ENCODE peak calls at places on chromosomes 11 and 22, in six cellular contexts. O is BJ, P is dorsolateral prefrontal cortex, Z is astrocyte, T is astrocyte of the spinal cord, G is K562. V is an unnamed sample.

GRCh38 chr22:49881856-49882255 is 28.2 kb downstream of the ZBED4 start:
- DNase-seq in Z (no peak), O (no peak), P (no peak), G (no peak), T (no peak), V (peak; percentile 54)

GRCh38 chr11:59158206-59159068 is 13.5 kb upstream of the DTX4 start:
- DNase-seq in T (peak; percentile 77), O (no peak), Z (peak; percentile 39), P (no peak), G (peak; percentile 63), V (peak; percentile 86)

GRCh38 chr22:17119481-17120202 is 1.5 kb downstream of the TMEM121B start:
- DNase-seq in T (no peak), Z (no peak), G (no peak), O (no peak), P (no peak), V (peak; percentile 35)

GRCh38 chr22:27347951-27348350 is 453.6 kb downstream of the MN1 start:
- DNase-seq in Z (peak; percentile 75), O (no peak), G (no peak), T (peak; percentile 24), P (no peak), V (no peak)

GRCh38 chr11:57379732-57380131 is 1.2 kb downstream of the PRG3 start:
- DNase-seq in P (no peak), T (peak; percentile 37), G (peak; percentile 59), O (no peak), Z (peak; percentile 14), V (no peak)

GRCh38 chr22:40747361-40747760 is 68.1 kb downstream of the MCHR1 start:
- DNase-seq in Z (no peak), G (no peak), T (no peak), P (no peak), O (no peak), V (no peak)

GRCh38 chr11:115581871-115582639 is 77.8 kb upstream of the CADM1 start:
- DNase-seq in G (no peak), Z (peak; percentile 18), O (no peak), P (no peak), T (peak; percentile 6), V (no peak)

GRCh38 chr11:121157756-121158155 is 56.7 kb downstream of the TECTA start:
- DNase-seq in G (no peak), O (no peak), Z (no peak), T (no peak), P (no peak), V (no peak)

GRCh38 chr11:73072935-73073481 is 69.1 kb downstream of the FCHSD2 start:
- DNase-seq in T (peak; percentile 31), O (peak; percentile 4), Z (no peak), P (no peak), G (no peak), V (peak; percentile 77)

GRCh38 chr11:60563553-60564235 is 48.5 kb downstream of the MS4A13 start:
- DNase-seq in O (no peak), T (no peak), Z (no peak), P (no peak), G (no peak), V (peak; percentile 69)

GRCh38 chr11:130847517-130847916 is 68.8 kb downstream of the SNX19 start:
- DNase-seq in G (no peak), Z (peak; percentile 95), P (no peak), T (peak; percentile 83), O (no peak), V (no peak)

GRCh38 chr11:105211806-105212531 is 72.4 kb upstream of the CARD18 start:
- DNase-seq in T (peak; percentile 82), O (no peak), G (no peak), P (no peak), Z (peak; percentile 56), V (no peak)

GRCh38 chr11:27216268-27217149 is 146.5 kb downstream of the CCDC34 start:
- DNase-seq in T (peak; percentile 54), O (no peak), G (no peak), Z (peak; percentile 87), P (no peak), V (no peak)

GRCh38 chr11:86014221-86014620 is 54.7 kb downstream of the PICALM start:
- DNase-seq in Z (no peak), P (no peak), T (no peak), G (no peak), O (no peak), V (no peak)

GRCh38 chr11:66181632-66182345 is 86.7 kb upstream of the RAB1B start:
- DNase-seq in O (no peak), T (no peak), P (no peak), Z (no peak), G (no peak), V (no peak)

GRCh38 chr22:45671783-45672563 is at the start of gene ATXN10:
- DNase-seq in Z (peak; percentile 58), P (peak; percentile 60), G (peak; percentile 75), O (no peak), T (peak; percentile 76), V (peak; percentile 78)

DNA sequence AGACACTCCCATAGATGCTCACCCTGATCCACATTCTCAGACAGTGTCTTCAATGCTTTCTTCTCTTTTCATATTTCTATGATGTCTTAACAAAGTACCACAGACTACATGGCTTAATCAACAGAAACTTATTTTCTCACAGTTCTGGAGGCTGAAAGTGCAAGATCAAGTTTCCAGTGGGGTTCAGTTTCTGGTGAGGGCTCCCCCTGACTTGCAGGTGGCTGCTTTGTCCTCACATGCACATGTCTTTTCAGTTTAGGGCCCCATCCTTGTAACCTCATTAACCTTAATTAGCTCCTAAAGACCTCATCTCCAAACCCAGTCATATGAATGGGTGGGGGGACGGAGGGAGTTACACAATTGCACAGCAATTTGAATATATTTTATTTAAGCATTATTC is 335.8 kb downstream of the AASDHPPT start:
- DNase-seq in O (no peak), T (no peak), Z (no peak), G (no peak), P (no peak), V (no peak)
- TF ChIP-seq CTCF in O (no peak), T (no peak), Z (no peak), G (no peak), P (no peak), V (no peak)

DNA sequence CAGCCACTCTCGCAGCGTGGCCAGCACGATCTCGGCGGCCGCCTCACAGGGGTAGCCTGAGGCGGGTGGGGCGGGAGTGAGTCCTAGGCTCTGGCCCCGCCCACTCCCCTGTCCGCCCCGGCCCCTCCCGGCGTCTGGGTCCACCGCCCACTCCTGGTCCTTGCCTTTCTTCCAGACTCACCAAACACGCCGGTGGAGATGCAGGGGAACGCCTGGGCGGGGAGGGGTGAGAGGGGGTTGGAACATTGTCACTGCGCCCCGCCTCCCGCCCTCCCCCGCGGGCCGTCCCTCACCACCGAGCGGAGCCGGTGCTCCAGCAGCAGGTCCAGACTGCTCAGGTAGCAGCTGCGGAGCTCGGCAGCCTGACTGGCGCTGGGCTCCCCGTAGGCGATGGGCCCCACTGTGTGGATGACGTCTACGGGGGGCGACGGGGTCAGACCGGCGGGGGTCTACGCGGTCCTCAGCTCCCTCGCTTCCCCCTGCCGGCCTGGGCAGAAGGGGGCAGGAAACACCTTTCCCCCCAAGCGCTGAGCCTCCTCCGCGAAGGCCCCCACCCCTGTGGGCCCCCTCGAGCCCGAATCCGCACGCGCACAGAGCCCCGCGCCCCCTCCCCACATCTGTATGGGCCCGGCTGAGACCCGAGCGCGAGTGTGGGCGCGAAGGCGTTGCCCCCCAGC is 13.2 kb downstream of the OTUB1 start:
- DNase-seq in T (peak; percentile 46), G (peak; percentile 85), P (no peak), Z (peak; percentile 42), O (no peak), V (peak; percentile 51)
- H3K4me3 ChIP-seq in T (peak overlapping the region; percentile 10), G (no peak overlapping the region), P (peak overlapping the region; percentile 46), Z (no peak overlapping the region), O (no peak overlapping the region), V (no peak overlapping the region)

GRCh38 chr11:11152877-11153276 is 200.2 kb downstream of the CSNK2A3 start:
- DNase-seq in Z (no peak), G (no peak), P (no peak), O (no peak), T (no peak), V (no peak)

GRCh38 chr11:11155962-11156815 is 196.9 kb downstream of the CSNK2A3 start:
- DNase-seq in P (no peak), T (no peak), G (peak; percentile 77), Z (no peak), O (no peak), V (peak; percentile 54)

DNA sequence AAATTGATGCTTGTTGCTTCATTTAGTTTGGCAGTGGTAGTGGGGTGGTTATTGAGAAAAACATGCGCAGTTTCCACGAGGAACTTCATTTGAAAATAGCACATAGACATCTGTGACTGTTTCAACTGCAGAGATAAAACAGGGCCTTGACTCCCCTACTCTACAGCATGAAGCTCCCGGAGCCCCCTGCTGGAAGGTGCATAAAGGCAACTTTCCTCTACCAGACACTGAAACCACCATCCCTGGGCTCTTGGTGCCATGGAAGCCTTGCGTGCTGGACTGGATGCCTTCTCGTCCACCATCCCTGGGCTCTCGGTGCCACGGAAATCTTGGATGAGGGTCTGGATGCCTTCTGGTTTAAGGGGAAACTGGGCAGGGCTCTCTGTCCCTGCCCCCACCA is 195.8 kb downstream of the CSNK2A3 start:
- DNase-seq in O (no peak), P (no peak), G (peak; percentile 21), T (peak; percentile 5), Z (no peak), V (peak; percentile 56)
- TF ChIP-seq CTCF in O (peak; percentile 66), P (peak; percentile 45), G (peak; percentile 46), T (peak; percentile 60), Z (peak; percentile 36), V (peak; percentile 45)

DNA sequence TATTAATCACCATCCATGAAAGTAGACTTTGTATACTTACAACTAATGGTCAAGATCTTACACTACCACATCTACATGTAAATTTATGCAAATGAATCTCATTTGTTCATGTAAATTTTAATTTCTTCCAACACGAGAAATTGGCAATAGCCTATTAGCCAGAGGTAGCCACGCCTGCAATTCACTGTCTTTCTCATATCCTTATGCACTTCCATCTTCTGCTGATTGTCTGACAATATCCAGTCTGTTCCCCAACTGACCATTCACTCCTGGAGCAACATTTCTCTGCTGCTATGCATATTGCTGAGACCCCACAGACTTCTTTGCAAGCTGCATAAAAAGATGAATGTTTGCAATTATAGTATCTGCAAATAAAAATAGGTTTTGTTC is 2.5 kb downstream of the NNMT start:
- DNase-seq in P (no peak), O (no peak), Z (no peak), T (peak; percentile 42), G (no peak), V (no peak)
- H3K4me3 ChIP-seq in P (no peak overlapping the region), O (peak overlapping the region; percentile 88), Z (peak overlapping the region; percentile 67), T (peak overlapping the region; percentile 80), G (no peak overlapping the region), V (no peak overlapping the region)

GRCh38 chr11:133830931-133831907 is 14.1 kb downstream of the SPATA19 start:
- DNase-seq in Z (no peak), P (no peak), G (no peak), T (no peak), O (no peak), V (no peak)
- TF ChIP-seq CTCF in Z (no peak), P (peak; percentile 57), G (no peak), T (no peak), O (no peak), V (peak; percentile 44)

GRCh38 chr22:36156515-36157419 is 3.8 kb downstream of the APOL3 start:
- DNase-seq in G (peak; percentile 50), O (peak; percentile 45), Z (peak; percentile 64), P (no peak), T (peak; percentile 81), V (peak; percentile 72)
- H3K4me3 ChIP-seq in G (peak overlapping the region; percentile 20), O (peak overlapping the region; percentile 33), Z (peak overlapping the region; percentile 53), P (peak overlapping the region; percentile 27), T (peak overlapping the region; percentile 8), V (peak overlapping the region; percentile 64)

GRCh38 chr11:89625171-89625570 is 84.9 kb upstream of the TRIM77 start:
- DNase-seq in O (no peak), P (no peak), T (no peak), G (no peak), Z (no peak), V (no peak)
- TF ChIP-seq CTCF in O (peak; percentile 2), P (no peak), T (peak; percentile 38), G (no peak), Z (peak; percentile 6), V (no peak)

V was measured in GM12865.